ENCODE peak calls at places on chromosome 19, in four cellular contexts. A is H1, Q is mesendoderm, C is H9. T is an unnamed sample.
A peak's percentile ranks its signal among the peaks of the same experiment; 100 is the strongest.

GRCh38 chr19:52028780-52029123 is 573 bp upstream of the ZNF614 start:
- DNase-seq in C (no peak), A (no peak), Q (no peak), T (no peak)

GRCh38 chr19:35207391-35207871 is 21.1 kb downstream of the FAM187B start:
- DNase-seq in A (no peak), Q (no peak), C (no peak), T (no peak)

GRCh38 chr19:5149508-5149907 is 180.6 kb downstream of the KDM4B start:
- DNase-seq in A (no peak), Q (no peak), C (no peak), T (no peak)

GRCh38 chr19:18932216-18932841 is 8.7 kb downstream of the HOMER3 start:
- DNase-seq in C (peak; percentile 99), Q (peak; percentile 96), A (peak; percentile 99), T (no peak)

GRCh38 chr19:5480427-5480836 is 25.2 kb downstream of the ZNRF4 start:
- DNase-seq in Q (peak; percentile 52), A (peak; percentile 80), C (peak; percentile 64), T (no peak)

GRCh38 chr19:7632340-7633203 is 947 bp downstream of the PCP2 start:
- DNase-seq in Q (no peak), C (no peak), A (no peak), T (no peak)

GRCh38 chr19:18781885-18782527 is 9.1 kb downstream of the COMP start:
- DNase-seq in A (no peak), C (no peak), Q (no peak), T (no peak)

GRCh38 chr19:2475018-2475701 is 767 bp upstream of the GADD45B start:
- DNase-seq in A (peak; percentile 76), C (no peak), Q (peak; percentile 87), T (peak; percentile 48)

GRCh38 chr19:2231621-2232221 is 4.4 kb downstream of the PLEKHJ1 start:
- DNase-seq in A (no peak), Q (peak; percentile 36), C (peak; percentile 53), T (no peak)

GRCh38 chr19:42246869-42247630 is 4.6 kb upstream of the GSK3A start:
- DNase-seq in Q (no peak), A (no peak), C (no peak), T (peak; percentile 10)

GRCh38 chr19:47417746-47418594 is 1.4 kb downstream of the MEIS3 start:
- DNase-seq in Q (no peak), A (peak; percentile 69), C (no peak), T (peak; percentile 18)

GRCh38 chr19:34808566-34808965 is 35.6 kb upstream of the ZNF599 start:
- DNase-seq in Q (peak; percentile 8), C (no peak), A (no peak), T (peak; percentile 67)

GRCh38 chr19:18294467-18294864 is 13.0 kb upstream of the JUND start:
- DNase-seq in C (peak; percentile 64), A (no peak), Q (peak; percentile 57), T (no peak)

GRCh38 chr19:29836409-29836825 is 24.6 kb downstream of the CCNE1 start:
- DNase-seq in Q (no peak), A (no peak), C (no peak), T (no peak)

GRCh38 chr19:31160346-31160926 is 188.8 kb downstream of the TSHZ3 start:
- DNase-seq in A (no peak), Q (no peak), C (no peak), T (peak; percentile 54)

GRCh38 chr19:617551-618246 is 15.6 kb downstream of the POLRMT start:
- DNase-seq in C (no peak), A (no peak), Q (no peak), T (no peak)

DNA sequence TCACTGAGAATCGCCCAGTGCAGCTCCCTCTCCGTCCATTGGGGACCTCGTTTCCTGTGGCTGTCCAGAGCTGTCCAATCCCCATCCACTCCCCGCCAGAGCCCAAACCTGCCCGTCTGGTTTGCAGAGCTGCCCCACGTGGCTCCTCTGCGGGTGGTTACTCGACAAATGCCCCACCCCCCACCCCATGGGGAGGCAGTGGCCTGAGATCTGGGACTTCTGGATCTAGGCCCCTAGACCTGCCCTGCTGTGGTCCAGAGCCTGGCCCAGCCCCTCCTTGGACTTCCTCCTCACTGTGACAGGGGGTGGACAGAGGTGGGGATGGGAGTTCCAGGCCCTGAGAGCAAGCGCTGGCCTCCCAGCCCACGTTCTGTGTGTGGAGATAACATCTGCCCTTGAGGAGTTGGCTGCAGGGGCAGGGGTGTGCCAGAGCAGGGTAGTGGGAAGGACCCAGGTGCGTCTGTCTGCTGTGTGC is 29.1 kb downstream of the PAK4 start:
- DNase-seq in A (no peak), Q (peak; percentile 81), C (peak; percentile 66), T (no peak)
- H3K56ac ChIP-seq in A (no peak overlapping the region), Q (no peak overlapping the region), C (no peak overlapping the region), T (no peak overlapping the region)

GRCh38 chr19:10044390-10044789 is 31.1 kb downstream of the RDH8 start:
- DNase-seq in A (no peak), Q (no peak), C (no peak), T (no peak)
- H3K56ac ChIP-seq in A (no peak overlapping the region), Q (no peak overlapping the region), C (no peak overlapping the region), T (no peak overlapping the region)

DNA sequence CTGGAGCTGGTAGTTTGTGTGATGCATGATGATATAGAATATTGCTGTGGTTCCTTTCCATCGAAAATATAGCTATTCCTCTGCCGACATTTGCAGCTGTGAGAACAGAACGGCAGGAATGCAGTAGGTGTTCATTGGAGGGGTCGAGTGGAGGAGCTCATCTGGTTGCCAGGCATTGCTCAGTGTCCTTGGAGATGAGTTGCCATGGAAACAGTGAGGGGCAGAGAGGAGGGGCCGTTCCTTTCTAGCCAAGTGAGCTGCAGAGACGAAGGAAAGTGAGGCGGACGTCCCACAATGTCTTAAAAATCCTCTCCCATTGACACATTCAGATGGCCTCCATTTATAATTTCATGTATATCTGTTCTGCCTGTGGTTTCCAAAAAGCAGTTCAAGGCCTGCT is 41.1 kb upstream of the ZNF835 start:
- DNase-seq in C (no peak), A (no peak), Q (peak; percentile 39), T (no peak)
- H3K56ac ChIP-seq in C (no peak overlapping the region), A (no peak overlapping the region), Q (no peak overlapping the region), T (no peak overlapping the region)

GRCh38 chr19:39704181-39705044 is at the start of gene LGALS14:
- DNase-seq in Q (peak; percentile 21), A (no peak), C (no peak), T (no peak)
- H3K56ac ChIP-seq in Q (no peak within 1 kb of the TSS), A (no peak within 1 kb of the TSS), C (no peak within 1 kb of the TSS), T (no peak within 1 kb of the TSS)

DNA sequence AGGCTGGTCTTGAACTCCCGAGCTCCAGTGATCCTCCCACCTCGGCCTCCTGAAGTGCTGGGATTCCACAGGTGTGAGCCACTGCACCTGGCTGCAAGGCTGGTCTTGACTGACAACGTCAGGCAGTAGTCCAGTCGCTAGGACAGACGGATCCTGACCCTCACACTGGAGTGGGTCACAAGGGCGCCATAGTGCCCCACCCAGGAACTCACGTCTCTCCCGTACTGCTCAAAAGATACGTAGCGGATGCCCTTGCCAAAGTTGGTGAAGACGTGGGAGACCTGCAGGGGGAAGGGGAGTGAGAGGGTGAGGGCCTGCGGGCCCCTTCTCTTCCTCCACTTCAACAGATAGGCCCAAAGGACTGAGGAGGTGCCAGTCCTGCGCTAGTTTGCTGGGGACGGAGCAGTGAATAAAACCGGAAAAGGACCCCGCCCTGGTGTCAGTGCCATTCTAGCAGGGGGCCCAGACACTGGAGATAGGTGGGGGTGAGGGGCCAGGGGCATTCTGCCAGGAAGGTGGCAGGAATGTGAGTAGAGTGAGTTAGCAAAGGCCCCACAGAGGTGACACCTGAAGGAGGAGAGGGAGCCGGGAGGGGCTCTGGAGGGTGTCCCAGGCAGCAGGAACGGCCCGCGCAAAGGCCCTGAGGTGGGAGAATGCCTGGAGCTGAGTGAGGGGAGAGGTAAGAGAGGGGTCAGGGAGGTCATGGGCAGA is 11.9 kb downstream of the MRPS12 start:
- DNase-seq in C (no peak), A (no peak), Q (no peak), T (no peak)
- H3K56ac ChIP-seq in C (no peak overlapping the region), A (no peak overlapping the region), Q (no peak overlapping the region), T (no peak overlapping the region)

T was measured in IMR-90.